ENCODE peak calls at places on chromosome 18, in six cellular contexts. U is CD8-positive, alpha-beta T cell; B is Panc1; R is AG10803; F is colonic mucosa; C is brain microvascular endothelial cell. S is an unnamed sample.

GRCh38 chr18:38751897-38752296 is 1186.3 kb upstream of the CELF4 start:
- DNase-seq in R (no peak), F (no peak), C (no peak), U (no peak), B (no peak), S (no peak)

GRCh38 chr18:24530630-24531111 is 70.2 kb downstream of the HRH4 start:
- DNase-seq in C (peak; percentile 8), B (no peak), F (no peak), R (peak; percentile 34), U (no peak), S (peak; percentile 28)

GRCh38 chr18:7904529-7904928 is 337.4 kb downstream of the PTPRM start:
- DNase-seq in C (peak; percentile 72), B (no peak), F (no peak), U (no peak), R (peak; percentile 67), S (peak; percentile 61)

GRCh38 chr18:28802546-28802945 is 625.6 kb upstream of the CDH2 start:
- DNase-seq in U (no peak), R (peak; percentile 22), C (no peak), F (no peak), B (no peak), S (peak; percentile 6)

GRCh38 chr18:54859667-54860421 is 31.6 kb downstream of the RAB27B start:
- DNase-seq in R (no peak), C (no peak), U (no peak), F (no peak), B (no peak), S (no peak)

GRCh38 chr18:75009296-75009695 is 199.6 kb downstream of the PTGR3 start:
- DNase-seq in B (no peak), U (no peak), F (no peak), C (no peak), R (no peak), S (no peak)

GRCh38 chr18:28512357-28512756 is 335.4 kb upstream of the CDH2 start:
- DNase-seq in B (no peak), F (no peak), U (no peak), C (no peak), R (no peak), S (no peak)

GRCh38 chr18:36284671-36285295 is 12.7 kb upstream of the FHOD3 start:
- DNase-seq in B (peak; percentile 59), C (peak; percentile 69), F (peak; percentile 43), R (peak; percentile 70), U (peak; percentile 20), S (no peak)

GRCh38 chr18:61891874-61892273 is 933 bp downstream of the RNF152 start:
- DNase-seq in C (no peak), R (no peak), U (no peak), F (no peak), B (no peak), S (no peak)
- H3K4me3 ChIP-seq in C (peak overlapping the region; percentile 90), R (no peak overlapping the region), U (no peak overlapping the region), F (peak overlapping the region; percentile 82), B (no peak overlapping the region), S (no peak overlapping the region)

DNA sequence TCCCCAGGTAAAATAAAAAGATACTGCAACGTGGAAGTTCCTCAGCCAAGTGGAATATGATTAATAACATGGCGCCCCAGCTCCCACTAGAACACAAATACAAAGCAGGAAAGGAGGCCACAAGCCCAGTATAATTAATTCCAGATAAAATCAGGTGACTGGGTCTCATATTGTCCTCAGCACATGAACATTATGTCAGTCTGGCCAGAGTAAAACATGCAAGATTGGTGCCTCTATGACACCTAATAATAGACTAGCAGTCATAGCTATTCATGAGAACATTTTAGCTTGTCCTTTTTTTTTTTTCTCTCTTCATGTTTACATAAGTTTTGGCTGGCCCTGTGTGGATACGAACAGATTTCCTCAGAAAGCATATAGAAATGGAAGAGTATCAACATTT is 523.9 kb upstream of the SETBP1 start:
- DNase-seq in F (no peak), U (no peak), C (no peak), R (no peak), B (no peak), S (no peak)
- TF ChIP-seq CTCF in F (no peak), U (no peak), C (no peak), R (no peak), B (no peak), S (no peak)

GRCh38 chr18:25831226-25831828 is 259.1 kb downstream of the SS18 start:
- DNase-seq in B (no peak), U (no peak), C (no peak), R (no peak), F (no peak), S (no peak)

GRCh38 chr18:25827961-25828561 is 262.4 kb downstream of the SS18 start:
- DNase-seq in U (no peak), C (peak; percentile 28), B (no peak), F (no peak), R (peak; percentile 55), S (no peak)

GRCh38 chr18:25830787-25831186 is 259.6 kb downstream of the SS18 start:
- DNase-seq in U (no peak), B (no peak), C (peak; percentile 68), F (no peak), R (peak; percentile 77), S (no peak)

GRCh38 chr18:25834061-25834460 is 256.4 kb downstream of the SS18 start:
- DNase-seq in F (no peak), B (no peak), R (no peak), U (no peak), C (no peak), S (no peak)

GRCh38 chr18:25832008-25832604 is 258.3 kb downstream of the SS18 start:
- DNase-seq in B (peak; percentile 38), F (peak; percentile 42), R (peak; percentile 71), U (no peak), C (peak; percentile 71), S (no peak)
- H3K4me3 ChIP-seq in B (no peak overlapping the region), F (no peak overlapping the region), R (no peak overlapping the region), U (no peak overlapping the region), C (no peak overlapping the region), S (no peak overlapping the region)

GRCh38 chr18:78071146-78071710 is 821.6 kb downstream of the GALR1 start:
- DNase-seq in C (no peak), U (no peak), F (no peak), R (no peak), B (no peak), S (no peak)

GRCh38 chr18:78074400-78075020 is 824.9 kb downstream of the GALR1 start:
- DNase-seq in R (no peak), B (no peak), F (no peak), U (no peak), C (no peak), S (no peak)

GRCh38 chr18:78069784-78070664 is 820.4 kb downstream of the GALR1 start:
- DNase-seq in U (no peak), R (no peak), C (no peak), F (no peak), B (no peak), S (no peak)

DNA sequence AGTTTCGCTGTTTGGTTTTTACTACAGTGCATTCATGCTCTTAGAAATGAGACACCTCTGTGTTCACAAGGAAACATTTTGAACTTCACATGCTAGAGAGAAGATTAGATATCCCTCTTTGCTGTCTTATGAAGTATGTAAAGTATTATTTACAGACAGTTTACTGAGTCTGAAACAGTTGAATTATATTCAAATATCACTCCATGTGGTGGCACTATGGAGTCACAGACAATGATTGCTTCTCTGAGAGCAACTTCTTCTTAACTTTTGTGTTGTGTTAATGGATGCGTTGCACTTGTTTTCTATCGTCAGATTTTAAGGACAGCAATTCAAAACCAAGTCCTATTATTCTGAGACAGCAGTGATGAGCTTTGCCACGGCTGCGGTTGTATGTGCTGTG is 823.6 kb downstream of the GALR1 start:
- DNase-seq in F (no peak), R (no peak), C (no peak), U (no peak), B (no peak), S (no peak)
- TF ChIP-seq CTCF in F (no peak), R (no peak), C (no peak), U (no peak), B (peak; percentile 52), S (no peak)

DNA sequence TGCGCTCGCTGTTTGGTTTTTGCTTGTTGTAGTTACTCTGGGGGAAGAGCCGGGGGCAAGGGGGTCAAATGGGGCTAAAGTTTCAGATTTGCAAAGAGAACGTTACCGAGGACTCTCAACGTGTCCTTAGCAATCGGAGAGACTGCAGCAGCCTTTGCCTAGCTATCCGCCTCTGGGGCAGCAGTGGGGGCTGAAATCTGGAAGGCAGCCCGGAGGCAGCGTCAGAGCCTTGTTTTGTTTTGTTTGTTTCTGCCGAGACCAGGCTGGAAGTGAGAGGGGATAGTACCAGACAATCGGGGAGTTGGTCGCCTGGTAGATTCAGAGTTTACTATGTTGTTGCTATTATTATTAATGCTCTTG is 1.2 kb downstream of the CDH20 start:
- DNase-seq in U (no peak), F (no peak), B (no peak), C (no peak), R (no peak), S (no peak)
- H3K4me3 ChIP-seq in U (no peak overlapping the region), F (no peak overlapping the region), B (peak overlapping the region; percentile 27), C (peak overlapping the region; percentile 58), R (peak overlapping the region; percentile 52), S (no peak overlapping the region)

DNA sequence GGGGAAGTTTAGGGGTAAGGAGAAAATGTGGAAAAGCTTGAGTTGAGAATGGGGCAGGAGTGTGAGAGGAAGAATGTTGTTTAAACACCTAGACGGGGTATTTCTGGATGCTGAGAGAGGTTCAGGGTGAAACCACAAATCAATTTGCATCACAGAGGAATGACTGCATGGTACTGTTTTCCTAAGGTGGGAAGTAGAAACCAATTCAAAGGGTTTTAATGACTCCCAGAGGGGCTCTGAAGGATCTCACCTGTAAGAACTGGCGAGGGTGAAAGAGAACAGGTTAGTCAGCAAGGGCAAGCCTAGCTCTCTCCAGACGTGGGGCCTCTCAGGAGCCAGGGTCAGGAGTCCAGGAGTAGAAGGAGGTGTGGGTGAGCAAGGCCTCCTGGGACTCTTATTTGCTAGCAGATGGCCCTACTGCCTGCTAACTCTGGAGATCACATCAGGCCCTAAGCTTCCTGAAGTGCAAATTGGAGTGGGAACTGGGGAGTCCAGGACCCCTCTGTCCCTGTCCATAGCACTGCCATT is 133.0 kb upstream of the CELF4 start:
- DNase-seq in F (no peak), B (no peak), C (no peak), R (no peak), U (no peak), S (no peak)
- TF ChIP-seq CTCF in F (no peak), B (no peak), C (no peak), R (no peak), U (no peak), S (no peak)

GRCh38 chr18:42131044-42131939 is 176.3 kb downstream of the PIK3C3 start:
- DNase-seq in B (no peak), R (no peak), U (no peak), C (no peak), F (peak; percentile 22), S (no peak)
- H3K4me3 ChIP-seq in B (no peak overlapping the region), R (no peak overlapping the region), U (no peak overlapping the region), C (no peak overlapping the region), F (no peak overlapping the region), S (no peak overlapping the region)